ENCODE peak calls at places on chromosomes 6 and 20, in five cellular contexts. N is mammary epithelial cell, V is progenitor cell of endocrine pancreas, X is anterior cingulate cortex, F is NCI-H2227 treated with DMSO at 0.1 percent for 48 hours. Y is an unnamed sample.

GRCh38 chr6:45645302-45645701 is 267.6 kb upstream of the SUPT3H start:
- DNase-seq in N (no peak), V (no peak), X (no peak), F (no peak), Y (no peak)

GRCh38 chr20:35588397-35588796 is 27.2 kb upstream of the SPAG4 start:
- DNase-seq in N (no peak), V (no peak), X (no peak), F (no peak), Y (no peak)

GRCh38 chr6:151716446-151717047 is 90.9 kb upstream of the ESR1 start:
- DNase-seq in N (no peak), V (no peak), X (no peak), F (no peak), Y (peak; percentile 33)

GRCh38 chr20:46946181-46946624 is 51.6 kb downstream of the EYA2 start:
- DNase-seq in N (no peak), V (no peak), X (no peak), F (no peak), Y (no peak)

GRCh38 chr20:62156254-62156556 is 12.6 kb downstream of the SS18L1 start:
- DNase-seq in N (no peak), V (no peak), X (no peak), F (no peak), Y (no peak)

GRCh38 chr6:228881-229651 is 63.2 kb upstream of the DUSP22 start:
- DNase-seq in N (no peak), V (no peak), X (no peak), F (no peak), Y (no peak)

GRCh38 chr20:17646209-17646717 is 35.8 kb downstream of the RRBP1 start:
- DNase-seq in N (no peak), V (no peak), X (no peak), F (no peak), Y (peak; percentile 57)

GRCh38 chr20:49281059-49281912 is 3.4 kb upstream of the ZNFX1 start:
- DNase-seq in N (no peak), V (no peak), X (no peak), F (no peak), Y (peak; percentile 98)

GRCh38 chr6:111951439-111952140 is 78.3 kb upstream of the FYN start:
- DNase-seq in N (no peak), V (no peak), X (no peak), F (no peak), Y (no peak)

GRCh38 chr6:125212377-125212776 is 58.8 kb downstream of the TPD52L1 start:
- DNase-seq in N (no peak), V (no peak), X (no peak), F (no peak), Y (no peak)

GRCh38 chr6:2376429-2377355 is 131.3 kb upstream of the GMDS start:
- DNase-seq in N (peak; percentile 82), V (no peak), X (no peak), F (no peak), Y (no peak)

GRCh38 chr6:54267798-54268197 is 40.4 kb upstream of the TINAG start:
- DNase-seq in N (peak; percentile 19), V (no peak), X (no peak), F (no peak), Y (no peak)

GRCh38 chr6:154917941-154918340 is 77.2 kb upstream of the TIAM2 start:
- DNase-seq in N (no peak), V (no peak), X (no peak), F (no peak), Y (no peak)

GRCh38 chr6:150627601-150628012 is 27.9 kb downstream of the PLEKHG1 start:
- DNase-seq in N (no peak), V (no peak), X (no peak), F (no peak), Y (no peak)

GRCh38 chr20:35886537-35886936 is 67.8 kb downstream of the SCAND1 start:
- DNase-seq in N (no peak), V (no peak), X (no peak), F (peak; percentile 25), Y (no peak)

GRCh38 chr20:13302647-13303425 is 81.8 kb downstream of the ISM1 start:
- DNase-seq in N (peak; percentile 30), V (peak; percentile 19), X (no peak), F (peak; percentile 4), Y (no peak)

GRCh38 chr6:39465539-39465938 is 143.0 kb upstream of the KCNK16 start:
- DNase-seq in N (no peak), V (no peak), X (no peak), F (no peak), Y (no peak)

GRCh38 chr6:170282512-170283158 is 8.2 kb downstream of the DLL1 start:
- DNase-seq in N (no peak), V (no peak), X (no peak), F (no peak), Y (no peak)

GRCh38 chr6:127606131-127606562 is 29.2 kb downstream of the C6orf58 start:
- DNase-seq in N (peak; percentile 31), V (no peak), X (no peak), F (peak; percentile 28), Y (no peak)

GRCh38 chr6:57021086-57021720 is 25.3 kb upstream of the KIAA1586 start:
- DNase-seq in N (peak; percentile 30), V (no peak), X (no peak), F (peak; percentile 4), Y (no peak)

GRCh38 chr6:39998126-39998525 is 63.9 kb upstream of the MOCS1 start:
- DNase-seq in N (no peak), V (no peak), X (no peak), F (no peak), Y (no peak)

GRCh38 chr6:169071394-169071793 is 182.3 kb downstream of the THBS2 start:
- DNase-seq in N (no peak), V (no peak), X (no peak), F (no peak), Y (no peak)

Y was measured in LNCaP clone FGC.